ENCODE peak calls at places on chromosomes 3 and 15, in eight cellular contexts. I is brain microvascular endothelial cell, J is tibial artery, M is substantia nigra, C is colonic mucosa, D is coronary artery, Z is RWPE2, W is psoas muscle. L is an unnamed sample.

GRCh38 chr3:137263982-137264777 is 306.4 kb downstream of the IL20RB start:
- DNase-seq in D (no peak), C (peak; percentile 22), I (no peak), M (no peak), J (no peak), Z (no peak), W (peak; percentile 21), L (no peak)

GRCh38 chr15:29063646-29064045 is 177.9 kb downstream of the APBA2 start:
- DNase-seq in Z (no peak), J (no peak), D (no peak), I (no peak), C (no peak), M (no peak), W (no peak), L (no peak)

GRCh38 chr3:143171141-143171651 is 51.6 kb downstream of the CHST2 start:
- DNase-seq in Z (no peak), W (no peak), C (no peak), D (no peak), J (no peak), I (peak; percentile 93), M (no peak), L (no peak)

GRCh38 chr15:96626936-96627577 is 296.6 kb downstream of the NR2F2 start:
- DNase-seq in M (no peak), C (no peak), D (no peak), I (no peak), Z (no peak), W (peak; percentile 12), J (no peak), L (no peak)

GRCh38 chr3:19947549-19948071 is 713 bp downstream of the RAB5A start:
- DNase-seq in I (peak; percentile 25), C (peak; percentile 71), M (no peak), J (peak; percentile 60), D (peak; percentile 84), W (no peak), Z (peak; percentile 51), L (peak; percentile 44)

GRCh38 chr15:66515901-66516322 is 10.8 kb downstream of the ZWILCH start:
- DNase-seq in Z (no peak), C (no peak), I (no peak), W (no peak), J (no peak), M (no peak), D (no peak), L (peak; percentile 33)

GRCh38 chr3:106333911-106334618 is 465.3 kb upstream of the CBLB start:
- DNase-seq in J (no peak), Z (no peak), I (peak; percentile 72), M (no peak), W (no peak), C (no peak), D (no peak), L (peak; percentile 85)

GRCh38 chr3:126380011-126380768 is 14.5 kb upstream of the CFAP100 start:
- DNase-seq in M (no peak), Z (no peak), J (no peak), D (no peak), I (no peak), C (no peak), W (no peak), L (no peak)

GRCh38 chr15:89500397-89501270 is 4.3 kb upstream of the RHCG start:
- DNase-seq in Z (peak; percentile 51), C (no peak), W (no peak), M (no peak), J (no peak), D (peak; percentile 63), I (no peak), L (no peak)

GRCh38 chr15:52362497-52362896 is 66.9 kb upstream of the MYO5C start:
- DNase-seq in D (no peak), M (no peak), W (no peak), Z (no peak), J (peak; percentile 25), I (peak; percentile 49), C (no peak), L (peak; percentile 72)

GRCh38 chr3:8702560-8702959 is 31.0 kb upstream of the CAV3 start:
- DNase-seq in I (no peak), Z (no peak), W (no peak), M (no peak), D (no peak), C (no peak), J (no peak), L (no peak)

GRCh38 chr3:70728311-70728710 is 415.9 kb upstream of the MDFIC2 start:
- DNase-seq in W (no peak), D (no peak), J (no peak), I (no peak), C (no peak), Z (no peak), M (no peak), L (no peak)

GRCh38 chr3:49454457-49454856 is 15.6 kb upstream of the DAG1 start:
- DNase-seq in W (no peak), C (no peak), D (no peak), M (no peak), Z (no peak), J (no peak), I (no peak), L (peak; percentile 23)

GRCh38 chr3:34957707-34958106 is 681.6 kb upstream of the ARPP21 start:
- DNase-seq in W (no peak), M (no peak), D (no peak), C (no peak), Z (no peak), J (no peak), I (peak; percentile 82), L (no peak)

GRCh38 chr3:55636300-55637195 is 149.4 kb upstream of the WNT5A start:
- DNase-seq in D (no peak), M (no peak), W (no peak), J (no peak), Z (no peak), I (no peak), C (peak; percentile 56), L (no peak)

GRCh38 chr15:90586948-90587347 is 57.2 kb downstream of the CRTC3 start:
- DNase-seq in C (no peak), D (no peak), M (no peak), W (no peak), I (no peak), J (no peak), Z (no peak), L (no peak)

GRCh38 chr15:90582553-90582952 is 52.8 kb downstream of the CRTC3 start:
- DNase-seq in W (no peak), M (no peak), Z (no peak), D (no peak), I (no peak), C (no peak), J (no peak), L (no peak)

GRCh38 chr15:90585863-90586262 is 56.1 kb downstream of the CRTC3 start:
- DNase-seq in Z (no peak), D (no peak), W (no peak), C (no peak), J (no peak), I (peak; percentile 40), M (no peak), L (no peak)

GRCh38 chr15:90583471-90584252 is 53.9 kb downstream of the CRTC3 start:
- DNase-seq in Z (no peak), I (no peak), C (no peak), J (no peak), M (peak; percentile 15), W (no peak), D (no peak), L (no peak)

DNA sequence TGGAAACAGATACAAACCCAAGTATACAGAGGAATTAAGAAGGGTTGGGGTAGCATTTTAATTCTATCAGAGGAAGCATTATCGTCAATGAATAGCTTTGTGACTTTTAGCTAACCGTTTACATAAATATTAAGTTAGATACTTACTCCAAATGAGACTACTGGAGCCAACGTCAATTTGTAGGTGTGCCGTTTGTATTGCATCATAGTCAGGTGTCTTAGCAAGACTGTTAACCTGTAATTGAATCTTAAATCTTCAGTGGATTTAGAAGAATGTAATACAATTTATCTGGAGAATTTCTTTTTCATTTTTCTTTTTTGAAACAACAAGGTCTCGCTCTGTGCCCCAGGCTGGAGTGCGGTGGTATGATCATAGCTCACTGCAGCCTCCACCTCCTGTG is 55.1 kb downstream of the CRTC3 start:
- DNase-seq in D (no peak), Z (no peak), J (no peak), I (no peak), M (no peak), C (no peak), W (no peak), L (no peak)
- H3K27ac ChIP-seq in D (no peak overlapping the region), Z (no peak overlapping the region), J (peak overlapping the region; percentile 29), I (no peak overlapping the region), M (peak overlapping the region; percentile 95), C (no peak overlapping the region), W (no peak overlapping the region), L (no peak overlapping the region)

GRCh38 chr3:186990282-186990681 is 60.0 kb downstream of the ST6GAL1 start:
- DNase-seq in M (no peak), C (no peak), D (no peak), J (no peak), I (no peak), Z (no peak), W (no peak), L (peak; percentile 28)
- H3K27ac ChIP-seq in M (no peak overlapping the region), C (no peak overlapping the region), D (no peak overlapping the region), J (no peak overlapping the region), I (no peak overlapping the region), Z (peak overlapping the region; percentile 51), W (no peak overlapping the region), L (no peak overlapping the region)

DNA sequence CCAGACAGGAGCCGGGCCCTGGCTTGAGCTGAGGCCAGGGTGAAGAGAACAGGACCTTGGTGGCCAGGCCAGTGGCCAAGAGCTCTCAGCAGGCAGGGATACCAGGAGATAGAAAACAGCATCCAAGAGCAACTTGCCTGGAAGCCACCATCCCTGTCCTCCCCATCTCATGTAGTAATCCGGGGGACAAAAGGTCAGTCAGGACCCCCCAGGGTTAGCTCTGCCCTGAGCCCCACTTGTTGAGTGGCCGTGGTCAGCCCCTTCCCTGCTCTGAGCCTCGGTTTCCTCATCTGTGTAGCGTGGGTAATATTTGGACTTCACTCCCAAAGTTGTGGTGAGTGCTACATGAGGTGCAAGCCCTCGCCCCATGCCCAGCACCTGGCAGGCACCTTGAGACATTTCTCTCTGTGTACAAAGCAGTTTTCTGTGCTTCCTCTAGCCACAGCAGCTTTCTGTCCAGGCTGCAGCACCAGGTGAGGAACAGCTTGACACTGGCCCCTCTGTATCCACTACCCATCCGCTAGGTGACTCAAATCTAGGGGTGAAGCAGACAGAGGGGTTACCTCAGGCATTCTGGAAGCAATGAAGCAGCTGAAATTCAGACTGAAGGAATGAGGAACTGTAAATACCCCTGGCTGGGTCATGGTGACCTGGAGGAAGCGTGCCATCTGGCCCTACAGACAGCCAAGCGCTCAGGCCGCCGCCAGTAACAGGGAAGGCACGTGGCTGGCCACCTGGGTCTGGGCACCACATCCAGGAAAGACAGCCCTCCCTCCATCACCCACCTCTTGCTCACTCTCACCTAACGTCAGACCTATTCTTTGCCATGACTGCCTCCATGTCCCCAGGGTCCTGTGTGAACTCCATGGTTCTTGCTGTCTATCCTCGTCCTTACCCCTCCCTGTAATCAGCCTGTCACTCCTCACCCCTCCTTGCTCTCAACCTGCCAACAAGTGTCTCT is 6.7 kb downstream of the CISH start:
- DNase-seq in W (peak; percentile 84), C (no peak), M (no peak), Z (no peak), J (peak; percentile 72), I (no peak), D (no peak), L (no peak)
- H3K27ac ChIP-seq in W (peak overlapping the region; percentile 91), C (no peak overlapping the region), M (no peak overlapping the region), Z (no peak overlapping the region), J (peak overlapping the region; percentile 96), I (no peak overlapping the region), D (peak overlapping the region; percentile 49), L (no peak overlapping the region)

DNA sequence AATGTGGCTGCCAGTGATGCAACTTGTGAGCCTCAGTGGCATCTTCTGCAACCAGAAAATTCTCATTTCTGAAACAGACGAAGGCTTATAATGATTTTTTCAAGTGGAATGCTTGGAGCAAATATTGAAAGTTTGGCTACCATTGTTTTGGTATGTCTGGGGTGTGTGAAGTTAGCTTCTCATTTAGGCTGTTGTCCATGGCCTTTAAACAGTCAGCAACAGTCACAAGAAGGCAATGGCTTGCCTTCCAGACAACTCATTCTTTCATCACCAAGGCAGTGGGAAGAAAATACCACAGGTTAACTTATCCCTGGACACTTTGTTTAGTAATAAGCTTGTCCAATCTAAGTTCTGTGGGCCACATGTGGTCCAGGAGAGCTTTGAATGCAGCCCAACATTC is 4.7 kb upstream of the BNC1 start:
- DNase-seq in D (no peak), J (no peak), W (no peak), C (no peak), Z (no peak), I (no peak), M (no peak), L (no peak)
- H3K27ac ChIP-seq in D (no peak overlapping the region), J (no peak overlapping the region), W (no peak overlapping the region), C (no peak overlapping the region), Z (peak overlapping the region; percentile 99), I (no peak overlapping the region), M (no peak overlapping the region), L (peak overlapping the region; percentile 98)

L was measured in foreskin keratinocyte.